ENCODE peak calls at places on chromosomes 12 and 14, in eight cellular contexts. C, T, K, U, Y, E, J and O are unnamed samples.

GRCh38 chr12:124715121-124715990 is 147.9 kb upstream of the NCOR2 start:
- DNase-seq in C (no peak), T (no peak), K (no peak), U (peak; percentile 49), Y (no peak), E (peak; percentile 22), J (no peak), O (no peak)

GRCh38 chr12:120483621-120484020 is 12.3 kb upstream of the DYNLL1 start:
- DNase-seq in C (no peak), T (no peak), K (no peak), U (no peak), Y (no peak), E (no peak), J (no peak), O (no peak)

GRCh38 chr12:28569698-28570411 is 379.6 kb downstream of the CCDC91 start:
- DNase-seq in C (peak; percentile 45), T (no peak), K (no peak), U (no peak), Y (no peak), E (peak; percentile 78), J (no peak), O (no peak)

GRCh38 chr12:67534671-67535070 is 113.9 kb upstream of the DYRK2 start:
- DNase-seq in C (peak; percentile 88), T (peak; percentile 57), K (no peak), U (no peak), Y (peak; percentile 17), E (peak; percentile 91), J (no peak), O (no peak)

GRCh38 chr14:105492051-105492965 is 1.3 kb downstream of the TEDC1 start:
- DNase-seq in C (no peak), T (peak; percentile 74), K (peak; percentile 40), U (no peak), Y (peak; percentile 51), E (no peak), J (no peak), O (no peak)

GRCh38 chr12:90628213-90628612 is 326.8 kb downstream of the CCER1 start:
- DNase-seq in C (no peak), T (no peak), K (no peak), U (no peak), Y (no peak), E (no peak), J (no peak), O (no peak)

GRCh38 chr14:87800216-87800615 is 192.8 kb downstream of the GALC start:
- DNase-seq in C (no peak), T (no peak), K (no peak), U (no peak), Y (no peak), E (no peak), J (no peak), O (no peak)

GRCh38 chr14:99644723-99645544 is at the start of gene HHIPL1:
- DNase-seq in C (no peak), T (peak; percentile 48), K (no peak), U (no peak), Y (peak; percentile 38), E (peak; percentile 33), J (peak; percentile 27), O (no peak)

GRCh38 chr12:49259452-49259851 is 5.4 kb upstream of the TUBA1C start:
- DNase-seq in C (no peak), T (no peak), K (no peak), U (no peak), Y (no peak), E (no peak), J (no peak), O (no peak)

GRCh38 chr14:75981426-75981825 is 369 bp downstream of the TGFB3 start:
- DNase-seq in C (no peak), T (peak; percentile 39), K (no peak), U (no peak), Y (no peak), E (no peak), J (peak; percentile 65), O (peak; percentile 27)

GRCh38 chr14:77609902-77610301 is 6.5 kb downstream of the SPTLC2 start:
- DNase-seq in C (no peak), T (no peak), K (no peak), U (no peak), Y (no peak), E (no peak), J (no peak), O (no peak)

GRCh38 chr12:72684491-72684890 is 412.3 kb downstream of the TRHDE start:
- DNase-seq in C (no peak), T (no peak), K (no peak), U (no peak), Y (no peak), E (no peak), J (no peak), O (no peak)

GRCh38 chr12:10759657-10760056 is 36.5 kb upstream of the YBX3 start:
- DNase-seq in C (no peak), T (no peak), K (no peak), U (no peak), Y (no peak), E (no peak), J (no peak), O (no peak)

GRCh38 chr12:48001426-48002178 is 2.7 kb downstream of the COL2A1 start:
- DNase-seq in C (peak; percentile 20), T (no peak), K (no peak), U (peak; percentile 46), Y (peak; percentile 60), E (peak; percentile 24), J (peak; percentile 56), O (peak; percentile 26)

GRCh38 chr12:104680506-104680905 is 223.8 kb downstream of the CHST11 start:
- DNase-seq in C (no peak), T (no peak), K (no peak), U (no peak), Y (no peak), E (no peak), J (no peak), O (no peak)

GRCh38 chr12:12010277-12011031 is 60.3 kb upstream of the BCL2L14 start:
- DNase-seq in C (peak; percentile 44), T (no peak), K (peak; percentile 46), U (no peak), Y (peak; percentile 36), E (peak; percentile 58), J (no peak), O (peak; percentile 12)

GRCh38 chr12:92978607-92979006 is 49.5 kb upstream of the EEA1 start:
- DNase-seq in C (no peak), T (no peak), K (no peak), U (no peak), Y (no peak), E (no peak), J (no peak), O (no peak)

GRCh38 chr12:130916251-130916911 is 37.3 kb upstream of the ADGRD1 start:
- DNase-seq in C (peak; percentile 6), T (peak; percentile 68), K (no peak), U (peak; percentile 54), Y (peak; percentile 42), E (peak; percentile 74), J (peak; percentile 66), O (peak; percentile 63)

GRCh38 chr14:51442513-51443175 is 202.6 kb downstream of the TMX1 start:
- DNase-seq in C (peak; percentile 98), T (peak; percentile 27), K (no peak), U (no peak), Y (no peak), E (peak; percentile 93), J (no peak), O (no peak)

DNA sequence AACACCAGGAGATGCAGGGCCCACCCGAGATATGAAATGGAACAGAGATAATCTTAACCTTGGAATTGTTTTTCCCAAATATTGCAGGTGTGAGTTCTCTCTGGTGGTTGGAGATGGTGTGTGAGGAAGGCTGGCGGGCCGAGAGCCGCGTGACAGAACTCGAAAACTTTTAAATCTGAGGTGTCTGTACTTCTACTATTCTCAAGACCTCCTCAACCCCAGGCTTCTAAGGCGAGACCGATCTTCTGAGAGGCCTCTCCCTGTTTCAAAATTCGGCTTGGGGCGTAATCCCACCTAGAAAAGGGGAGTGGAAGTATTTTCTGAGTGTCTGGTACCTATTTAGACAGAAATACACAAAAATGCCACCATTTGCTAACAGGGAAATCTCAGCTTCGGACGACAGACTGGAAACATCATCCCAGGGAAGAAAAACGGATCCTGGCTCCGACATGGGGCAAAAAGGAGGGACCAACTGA is 610 bp downstream of the SARNP start:
- DNase-seq in C (peak; percentile 20), T (no peak), K (no peak), U (no peak), Y (no peak), E (no peak), J (peak; percentile 56), O (peak; percentile 8)
- H3K27ac ChIP-seq in C (peak overlapping the region; percentile 73), T (peak overlapping the region; percentile 42), K (peak overlapping the region; percentile 95), U (peak overlapping the region; percentile 90), Y (peak overlapping the region; percentile 91), E (peak overlapping the region; percentile 91), J (peak overlapping the region; percentile 34), O (peak overlapping the region; percentile 49)

DNA sequence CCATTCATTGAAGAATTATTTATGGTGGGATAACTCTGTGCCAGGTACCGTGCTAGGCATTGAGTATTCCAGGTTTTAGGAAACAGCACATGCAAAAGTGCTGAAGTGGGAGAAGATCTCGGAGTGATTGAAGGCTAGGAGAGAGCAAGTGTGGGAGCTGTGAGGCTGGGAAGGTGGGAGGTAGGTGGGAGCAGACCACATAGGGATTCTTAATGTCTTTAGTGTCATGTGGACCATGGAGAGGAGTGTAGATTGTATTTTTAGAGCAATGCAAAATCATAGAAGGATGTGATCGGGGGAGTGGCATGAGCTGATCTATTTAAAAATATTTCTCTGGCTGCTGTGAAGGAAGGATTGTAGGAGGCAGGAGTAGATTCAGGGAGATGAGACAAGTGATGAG is 5.4 kb downstream of the PTPN11 start:
- DNase-seq in C (no peak), T (no peak), K (no peak), U (no peak), Y (no peak), E (no peak), J (no peak), O (no peak)
- H3K36me3 ChIP-seq in C (no peaks in the 10 kb centered on the region), T (no peaks in the 10 kb centered on the region), K (no peaks in the 10 kb centered on the region), U (no peaks in the 10 kb centered on the region), Y (no peaks in the 10 kb centered on the region), E (no peaks in the 10 kb centered on the region), J (no peaks in the 10 kb centered on the region), O (no peaks in the 10 kb centered on the region)

GRCh38 chr14:23168246-23168645 is 15.2 kb downstream of the SLC7A8 start:
- DNase-seq in C (no peak), T (no peak), K (no peak), U (no peak), Y (no peak), E (no peak), J (no peak), O (no peak)
- H3K27ac ChIP-seq in C (no peak overlapping the region), T (no peak overlapping the region), K (peak overlapping the region; percentile 76), U (no peak overlapping the region), Y (peak overlapping the region; percentile 22), E (no peak overlapping the region), J (no peak overlapping the region), O (peak overlapping the region; percentile 2)

GRCh38 chr12:53308276-53308675 is 8.8 kb downstream of the MYG1 start:
- DNase-seq in C (no peak), T (no peak), K (no peak), U (no peak), Y (no peak), E (no peak), J (no peak), O (no peak)

GRCh38 chr12:53313996-53314395 is 7.4 kb downstream of the AAAS start:
- DNase-seq in C (no peak), T (no peak), K (no peak), U (no peak), Y (no peak), E (no peak), J (no peak), O (no peak)
- H3K36me3 ChIP-seq in C (peaks cover 35% of the 10 kb centered on the region), T (no peaks in the 10 kb centered on the region), K (no peaks in the 10 kb centered on the region), U (peaks cover 95% of the 10 kb centered on the region), Y (peaks cover 82% of the 10 kb centered on the region), E (peaks cover 8% of the 10 kb centered on the region), J (no peaks in the 10 kb centered on the region), O (peaks cover 32% of the 10 kb centered on the region)

GRCh38 chr12:75774309-75775052 is 257.1 kb downstream of the PHLDA1 start:
- DNase-seq in C (no peak), T (no peak), K (no peak), U (no peak), Y (no peak), E (peak; percentile 37), J (no peak), O (no peak)
- H3K27ac ChIP-seq in C (no peak overlapping the region), T (no peak overlapping the region), K (no peak overlapping the region), U (peak overlapping the region; percentile 56), Y (no peak overlapping the region), E (no peak overlapping the region), J (no peak overlapping the region), O (peak overlapping the region; percentile 68)